ENCODE peak calls at places on chromosomes 13 and 19, in seven cellular contexts. I, V, T, M, J, Y and E are unnamed samples.

GRCh38 chr13:94822356-94822755 is 110.0 kb upstream of the SOX21 start:
- DNase-seq in J (no peak), I (no peak), V (no peak), M (no peak), T (peak; percentile 10), Y (no peak), E (peak; percentile 61)

GRCh38 chr13:33483471-33483870 is 197.9 kb upstream of the STARD13 start:
- DNase-seq in I (no peak), Y (no peak), M (no peak), J (no peak), T (no peak), V (no peak), E (no peak)

GRCh38 chr13:51688937-51689336 is 104.7 kb downstream of the WDFY2 start:
- DNase-seq in Y (peak; percentile 15), V (no peak), I (no peak), M (no peak), J (no peak), T (no peak), E (no peak)

GRCh38 chr13:61779456-61779855 is 363.8 kb upstream of the PCDH20 start:
- DNase-seq in I (no peak), J (no peak), M (no peak), V (no peak), Y (no peak), T (no peak), E (no peak)

GRCh38 chr19:281992-282391 is 9.2 kb downstream of the PLPP2 start:
- DNase-seq in Y (no peak), J (no peak), T (no peak), M (no peak), I (no peak), V (no peak), E (no peak)

GRCh38 chr19:38304866-38305429 is 897 bp downstream of the C19orf33 start:
- DNase-seq in V (peak; percentile 83), M (no peak), Y (no peak), I (no peak), T (peak; percentile 95), J (peak; percentile 82), E (peak; percentile 30)

GRCh38 chr19:37932985-37933953 is 26.3 kb downstream of the SIPA1L3 start:
- DNase-seq in M (no peak), J (no peak), Y (peak; percentile 18), T (peak; percentile 63), V (no peak), I (no peak), E (no peak)

GRCh38 chr19:2641332-2641698 is 61.2 kb downstream of the GNG7 start:
- DNase-seq in I (no peak), T (no peak), J (no peak), V (no peak), Y (no peak), M (no peak), E (no peak)

GRCh38 chr13:51035469-51035868 is 75.6 kb downstream of the C13orf42 start:
- DNase-seq in J (no peak), I (no peak), M (no peak), T (no peak), V (no peak), Y (no peak), E (no peak)

GRCh38 chr19:45076029-45076850 is at the start of gene ZNF296:
- DNase-seq in I (no peak), Y (peak; percentile 43), J (peak; percentile 50), V (peak; percentile 90), T (peak; percentile 90), M (no peak), E (peak; percentile 93)

GRCh38 chr13:21106089-21106488 is 44.7 kb upstream of the LATS2 start:
- DNase-seq in J (no peak), I (peak; percentile 20), T (no peak), V (no peak), Y (peak; percentile 27), M (no peak), E (no peak)

GRCh38 chr19:10884273-10884672 is 12.9 kb downstream of the CARM1 start:
- DNase-seq in M (no peak), Y (peak; percentile 46), T (peak; percentile 60), V (no peak), J (no peak), I (peak; percentile 20), E (no peak)

GRCh38 chr19:39951686-39952085 is 17.3 kb upstream of the FCGBP start:
- DNase-seq in I (peak; percentile 69), V (no peak), Y (peak; percentile 68), M (no peak), T (no peak), J (no peak), E (no peak)

GRCh38 chr13:113411216-113412023 is 41.9 kb downstream of the ADPRHL1 start:
- DNase-seq in V (peak; percentile 84), J (no peak), Y (peak; percentile 74), T (peak; percentile 53), M (no peak), I (peak; percentile 92), E (no peak)

GRCh38 chr13:48643159-48643558 is 10.6 kb upstream of the CYSLTR2 start:
- DNase-seq in M (peak; percentile 21), I (no peak), T (no peak), Y (no peak), V (no peak), J (no peak), E (no peak)

GRCh38 chr13:32737111-32737571 is 150.9 kb downstream of the PDS5B start:
- DNase-seq in J (no peak), Y (peak; percentile 40), T (no peak), V (no peak), I (no peak), M (no peak), E (no peak)

GRCh38 chr19:9673912-9674668 is 810 bp downstream of the ZNF562 start:
- DNase-seq in T (no peak), Y (no peak), J (no peak), M (no peak), I (no peak), V (no peak), E (no peak)

GRCh38 chr19:5060591-5061339 is 91.9 kb downstream of the KDM4B start:
- DNase-seq in M (no peak), Y (no peak), V (peak; percentile 81), J (no peak), I (no peak), T (no peak), E (no peak)

GRCh38 chr13:109697936-109698335 is 88.4 kb downstream of the IRS2 start:
- DNase-seq in I (no peak), T (no peak), M (no peak), Y (no peak), V (no peak), J (no peak), E (no peak)

GRCh38 chr13:52615134-52615801 is 27.0 kb upstream of the HNRNPA1L2 start:
- DNase-seq in I (no peak), M (no peak), Y (no peak), V (no peak), J (no peak), T (no peak), E (no peak)

GRCh38 chr19:23062921-23063320 is 53.9 kb upstream of the ZNF730 start:
- DNase-seq in Y (no peak), V (no peak), T (no peak), I (no peak), J (no peak), M (no peak), E (no peak)

GRCh38 chr13:35857769-35858168 is 273.4 kb downstream of the DCLK1 start:
- DNase-seq in I (peak; percentile 59), T (no peak), Y (peak; percentile 33), M (peak; percentile 68), J (peak; percentile 35), V (no peak), E (no peak)

GRCh38 chr19:7850975-7851622 is 21.1 kb downstream of the EVI5L start:
- DNase-seq in I (no peak), T (no peak), V (no peak), Y (no peak), M (no peak), J (no peak), E (no peak)

GRCh38 chr13:94431569-94431968 is 47.9 kb downstream of the DCT start:
- DNase-seq in I (no peak), J (no peak), M (peak; percentile 34), Y (peak; percentile 83), T (no peak), V (no peak), E (no peak)

GRCh38 chr19:34269968-34270621 is 15.7 kb downstream of the GARRE1 start:
- DNase-seq in M (no peak), Y (peak; percentile 81), V (peak; percentile 86), I (peak; percentile 48), J (no peak), T (peak; percentile 12), E (peak; percentile 36)

GRCh38 chr19:55063492-55063843 is 520 bp upstream of the RDH13 start:
- DNase-seq in J (no peak), I (no peak), T (no peak), M (no peak), Y (no peak), V (peak; percentile 55), E (no peak)
- H3K4me3 ChIP-seq in J (no peak overlapping the region), I (no peak overlapping the region), T (no peak overlapping the region), M (peak overlapping the region; percentile 66), Y (peak overlapping the region; percentile 55), V (peak overlapping the region; percentile 17), E (peak overlapping the region; percentile 5)

DNA sequence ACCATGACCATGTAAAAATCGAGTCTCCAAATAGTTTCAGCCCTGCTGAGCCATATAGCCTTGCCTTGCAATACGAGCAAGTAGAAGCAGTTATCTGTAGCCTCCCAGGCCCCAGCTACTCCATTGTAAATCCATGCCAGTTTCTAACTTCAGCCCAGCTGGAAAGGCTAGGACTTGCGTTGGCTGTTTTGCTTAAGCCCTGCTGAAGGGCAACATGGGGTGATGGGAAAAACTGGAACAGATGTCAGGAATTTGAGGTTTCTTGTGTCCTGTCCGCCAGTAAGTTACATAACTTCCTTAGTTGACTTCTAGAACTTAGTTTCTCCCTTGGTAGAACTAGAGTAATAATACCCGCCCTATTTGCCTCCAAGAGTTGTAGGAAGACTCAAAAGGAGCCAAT is 216.0 kb upstream of the SERP2 start:
- DNase-seq in I (no peak), Y (peak; percentile 23), M (no peak), T (no peak), V (no peak), J (no peak), E (no peak)
- H3K27me3 ChIP-seq in I (no peaks in the 10 kb centered on the region), Y (no peaks in the 10 kb centered on the region), M (no peaks in the 10 kb centered on the region), T (no peaks in the 10 kb centered on the region), V (no peaks in the 10 kb centered on the region), J (no peaks in the 10 kb centered on the region), E (no peaks in the 10 kb centered on the region)

DNA sequence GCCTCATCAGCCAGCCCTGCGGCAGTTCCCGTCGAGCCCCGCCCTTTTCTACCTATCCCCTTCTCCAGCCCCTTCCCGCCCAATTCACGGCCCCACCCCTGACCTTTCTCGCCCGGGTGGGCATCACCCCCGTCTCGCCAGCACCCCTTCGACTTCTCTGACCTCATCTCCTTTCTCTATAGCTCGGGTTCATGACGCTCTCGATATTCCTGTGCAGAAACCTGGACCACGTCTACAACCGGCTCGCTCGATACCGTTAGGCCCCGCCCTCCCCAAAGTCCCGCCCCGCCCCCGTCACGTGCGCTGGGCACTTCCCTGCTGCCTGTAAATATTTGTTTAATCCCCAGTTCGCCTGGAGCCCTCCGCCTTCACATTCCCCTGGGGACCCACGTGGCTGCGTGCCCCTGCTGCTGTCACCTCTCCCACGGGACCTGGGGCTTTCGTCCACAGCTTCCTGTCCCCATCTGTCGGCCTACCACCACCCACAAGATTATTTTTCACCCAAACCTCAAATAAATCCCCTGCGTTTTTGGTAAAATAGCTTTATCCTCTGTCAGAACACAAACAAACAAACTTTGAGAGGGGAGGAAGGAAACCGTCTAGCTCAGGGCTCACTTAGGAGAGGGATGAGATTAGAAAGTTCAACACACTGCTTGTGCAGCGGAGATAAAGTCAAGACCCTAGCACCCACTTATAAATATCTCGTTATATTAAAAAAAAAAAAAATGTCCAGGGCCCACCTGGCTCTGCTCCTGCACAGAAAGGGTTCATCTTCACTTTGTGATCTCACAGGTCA is 5.1 kb downstream of the CD37 start:
- DNase-seq in J (no peak), V (peak; percentile 88), M (peak; percentile 39), T (peak; percentile 54), I (no peak), Y (peak; percentile 54), E (peak; percentile 74)
- H3K4me3 ChIP-seq in J (no peak overlapping the region), V (peak overlapping the region; percentile 27), M (peak overlapping the region; percentile 44), T (no peak overlapping the region), I (no peak overlapping the region), Y (no peak overlapping the region), E (no peak overlapping the region)

GRCh38 chr13:24108615-24108965 is 51.9 kb upstream of the SPATA13 start:
- DNase-seq in I (no peak), V (no peak), J (no peak), Y (no peak), M (no peak), T (no peak), E (no peak)
- H3K27me3 ChIP-seq in I (no peaks in the 10 kb centered on the region), V (no peaks in the 10 kb centered on the region), J (no peaks in the 10 kb centered on the region), Y (no peaks in the 10 kb centered on the region), M (no peaks in the 10 kb centered on the region), T (no peaks in the 10 kb centered on the region), E (no peaks in the 10 kb centered on the region)